ENCODE peak calls at places on chromosomes 4 and X, in four cellular contexts. Y, P, C and U are unnamed samples.

GRCh38 chrX:118807151-118808017 is 16.2 kb upstream of the ZCCHC12 start:
- DNase-seq in P (peak), C (peak), Y (no peak), U (peak)

GRCh38 chrX:153387345-153387744 is 13.8 kb downstream of the PNMA6E start:
- DNase-seq in Y (no peak), P (no peak), C (no peak), U (no peak)

GRCh38 chr4:25351777-25352421 is 25.2 kb upstream of the ANAPC4 start:
- DNase-seq in P (peak), Y (no peak), C (no peak), U (no peak)

GRCh38 chrX:262391-262909 is 18.7 kb upstream of the PLCXD1 start:
- DNase-seq in C (no peak), P (no peak), Y (no peak), U (peak)

GRCh38 chr4:6770581-6771228 is 11.8 kb upstream of the KIAA0232 start:
- DNase-seq in P (no peak), Y (no peak), C (no peak), U (no peak)

GRCh38 chr4:13921805-13922204 is 294.3 kb upstream of the BOD1L1 start:
- DNase-seq in C (no peak), P (peak), Y (no peak), U (no peak)

GRCh38 chr4:142402925-142403324 is 443.2 kb downstream of the INPP4B start:
- DNase-seq in C (peak), P (peak), Y (no peak), U (no peak)

GRCh38 chrX:1657367-1658082 is 42.7 kb downstream of the ASMT start:
- DNase-seq in C (peak), P (peak), Y (no peak), U (peak)

GRCh38 chrX:85444613-85445012 is 65.1 kb upstream of the POF1B start:
- DNase-seq in C (no peak), P (no peak), Y (no peak), U (no peak)

GRCh38 chr4:20126906-20127305 is 124.8 kb upstream of the SLIT2 start:
- DNase-seq in Y (no peak), C (no peak), P (no peak), U (no peak)

GRCh38 chr4:2809610-2810180 is 16.8 kb downstream of the SH3BP2 start:
- DNase-seq in P (no peak), Y (peak), C (no peak), U (no peak)

GRCh38 chr4:112031712-112032328 is 113.4 kb upstream of the FAM241A start:
- DNase-seq in P (peak), Y (no peak), C (peak), U (peak)

GRCh38 chr4:5399790-5400421 is 308.5 kb downstream of the EVC2 start:
- DNase-seq in Y (no peak), C (peak), P (peak), U (peak)

GRCh38 chr4:174853629-174854028 is 24.6 kb upstream of the GLRA3 start:
- DNase-seq in C (no peak), Y (no peak), P (no peak), U (no peak)

GRCh38 chr4:110211007-110211769 is 12.8 kb upstream of the ELOVL6 start:
- DNase-seq in C (peak), P (peak), Y (no peak), U (peak)

GRCh38 chr4:113961322-113961698 is 18.1 kb downstream of the ARSJ start:
- DNase-seq in C (no peak), Y (no peak), P (peak), U (no peak)

GRCh38 chr4:8872402-8873291 is 1.0 kb upstream of the HMX1 start:
- DNase-seq in P (no peak), Y (no peak), C (no peak), U (peak)

GRCh38 chr4:53905281-53905934 is 159.0 kb downstream of the CHIC2 start:
- DNase-seq in Y (no peak), C (no peak), P (peak), U (no peak)

GRCh38 chrX:80021611-80022010 is 7.1 kb downstream of the TBX22 start:
- DNase-seq in Y (no peak), P (no peak), C (no peak), U (no peak)

GRCh38 chr4:126354784-126355183 is 1040.0 kb downstream of the FAT4 start:
- DNase-seq in P (no peak), C (no peak), Y (no peak), U (no peak)

GRCh38 chrX:117839544-117839943 is 277.1 kb downstream of the KLHL13 start:
- DNase-seq in Y (no peak), P (no peak), C (no peak), U (no peak)

GRCh38 chrX:13215729-13216128 is 104.1 kb downstream of the ATXN3L start:
- DNase-seq in C (no peak), P (peak), Y (no peak), U (no peak)

GRCh38 chr4:186825069-186825468 is 101.4 kb upstream of the FAT1 start:
- DNase-seq in C (no peak), P (no peak), Y (no peak), U (no peak)

GRCh38 chr4:129839687-129840086 is 743.7 kb downstream of the C4orf33 start:
- DNase-seq in P (no peak), Y (no peak), C (no peak), U (no peak)

GRCh38 chrX:145178268-145178667 is 69.0 kb upstream of the SPANXN1 start:
- DNase-seq in C (peak), P (no peak), Y (no peak), U (no peak)

GRCh38 chr4:151983854-151984253 is 223.0 kb upstream of the GATB start:
- DNase-seq in C (peak), P (no peak), Y (peak), U (no peak)

GRCh38 chrX:155313766-155314165 is 20.6 kb downstream of the CLIC2 start:
- DNase-seq in C (peak), P (no peak), Y (no peak), U (no peak)

GRCh38 chr4:89799071-89799470 is 37.9 kb downstream of the SNCA start:
- DNase-seq in P (no peak), C (no peak), Y (no peak), U (no peak)

GRCh38 chr4:89800012-89800516 is 36.9 kb downstream of the SNCA start:
- DNase-seq in P (peak), Y (no peak), C (peak), U (no peak)

GRCh38 chr4:89800527-89801103 is 36.3 kb downstream of the SNCA start:
- DNase-seq in Y (no peak), C (no peak), P (peak), U (no peak)

GRCh38 chr4:89803036-89803435 is 33.9 kb downstream of the SNCA start:
- DNase-seq in C (no peak), P (no peak), Y (no peak), U (no peak)

GRCh38 chr4:89797117-89797516 is 39.8 kb downstream of the SNCA start:
- DNase-seq in Y (no peak), C (peak), P (peak), U (no peak)
- TF ChIP-seq CTCF in Y (no peak), C (no peak), P (no peak), U (no peak)

GRCh38 chrX:131609480-131609879 is 65.6 kb downstream of the OR13H1 start:
- DNase-seq in P (no peak), Y (no peak), C (no peak), U (no peak)

GRCh38 chrX:131607796-131608369 is 64.0 kb downstream of the OR13H1 start:
- DNase-seq in Y (no peak), P (no peak), C (no peak), U (no peak)
- TF ChIP-seq CTCF in Y (no peak), P (no peak), C (no peak), U (no peak)

GRCh38 chr4:77818077-77818666 is 996 bp downstream of the CNOT6L start:
- DNase-seq in P (peak), C (peak), Y (peak), U (peak)
- TF ChIP-seq CTCF in P (peak), C (peak), Y (peak), U (no peak)

DNA sequence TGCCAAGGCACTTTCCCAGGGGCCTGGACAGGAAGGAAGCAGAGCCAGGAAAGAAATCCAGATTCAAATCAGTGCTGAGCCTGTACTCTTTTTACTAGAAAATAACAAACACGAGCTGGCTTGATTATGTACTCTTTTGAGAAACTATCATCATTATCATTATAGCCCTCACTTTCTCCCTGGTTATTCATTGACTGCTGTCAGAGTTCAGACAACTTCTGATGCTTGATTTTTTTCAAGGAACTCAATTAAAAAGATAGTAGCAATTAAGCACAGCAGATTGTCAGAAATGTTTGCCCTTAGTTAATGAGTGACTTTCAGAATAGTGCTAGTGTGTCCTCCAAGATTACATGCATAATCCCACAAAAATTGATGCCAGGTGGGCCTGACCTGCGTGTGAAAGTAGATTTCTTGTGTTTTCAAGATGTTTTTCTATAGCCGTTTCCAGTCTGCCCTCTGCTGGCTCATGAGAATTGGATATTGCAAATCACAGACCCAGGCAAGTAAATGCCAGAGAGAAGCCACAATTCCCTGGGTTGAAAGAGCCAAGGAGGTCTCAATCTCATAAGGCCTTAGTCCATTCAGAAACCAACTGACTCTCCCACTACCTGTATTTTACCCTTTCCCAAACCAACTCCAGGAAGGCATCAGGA is 14.3 kb upstream of the PNPLA4 start:
- DNase-seq in Y (no peak), P (peak), C (peak), U (no peak)
- TF ChIP-seq CTCF in Y (peak), P (peak), C (peak), U (no peak)

DNA sequence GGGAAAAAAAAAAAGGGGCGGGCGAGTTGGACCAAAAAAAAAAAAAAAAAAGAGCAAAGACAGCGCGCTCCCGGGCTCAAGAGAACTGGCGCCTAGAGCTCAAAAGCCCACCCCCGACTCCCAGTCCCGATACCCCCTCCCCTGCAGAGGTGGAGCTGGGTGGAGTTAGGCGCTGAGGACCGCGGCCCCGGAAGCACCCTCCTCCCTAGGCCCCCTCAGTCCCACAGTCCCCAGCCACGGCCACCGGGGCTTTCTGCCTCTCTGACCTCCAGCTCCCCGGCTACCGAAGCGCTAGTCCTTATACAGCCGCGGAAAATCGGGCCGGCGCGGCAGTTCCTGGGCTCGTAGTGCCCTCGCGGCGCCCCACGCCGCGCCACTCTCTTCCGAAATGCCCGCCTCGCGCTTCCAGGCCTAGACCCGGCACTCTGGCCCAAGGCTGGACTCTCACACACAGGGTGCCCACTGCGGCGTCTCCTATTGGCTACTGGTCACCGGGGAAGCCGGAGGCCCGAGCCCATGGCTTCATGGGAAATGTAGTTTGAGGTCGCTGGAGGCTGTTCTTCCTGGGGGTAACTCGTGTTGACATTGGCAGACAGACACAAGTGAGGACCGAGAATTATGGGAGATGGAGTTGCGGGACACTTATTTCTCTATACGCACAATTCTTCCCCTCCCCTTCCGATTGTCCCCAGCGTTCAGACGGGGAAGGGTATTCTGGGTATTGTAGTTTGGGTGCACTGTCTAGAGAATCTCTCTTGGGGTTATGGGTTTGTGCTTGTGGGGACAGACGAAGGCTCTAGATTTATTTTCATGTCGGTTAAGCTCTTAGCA is at the start of gene ENOX2:
- DNase-seq in P (peak), C (peak), Y (peak), U (peak)
- TF ChIP-seq CTCF in P (no peak), C (no peak), Y (no peak), U (no peak)

DNA sequence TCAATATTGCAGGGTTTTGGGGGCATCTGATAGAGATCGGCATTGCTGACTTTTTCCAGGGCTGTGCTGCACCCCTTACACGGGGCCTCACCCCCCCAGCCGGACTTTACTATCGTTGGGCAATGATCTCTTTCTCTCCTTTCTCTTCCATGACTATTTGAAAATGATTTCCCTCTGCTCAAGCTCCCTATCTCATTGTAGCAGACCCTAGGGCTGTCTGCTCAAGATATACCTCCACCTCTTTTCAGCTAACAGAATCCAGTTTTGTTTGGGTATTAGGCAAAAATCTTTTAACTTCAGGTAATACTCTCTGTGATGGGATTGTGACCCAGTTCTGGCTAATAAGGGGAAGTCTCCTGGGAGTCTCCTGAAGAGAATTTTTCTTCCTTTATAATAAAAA is 43.5 kb upstream of the ATP6AP2 start:
- DNase-seq in C (no peak), Y (no peak), P (no peak), U (no peak)
- TF ChIP-seq CTCF in C (no peak), Y (no peak), P (no peak), U (no peak)

DNA sequence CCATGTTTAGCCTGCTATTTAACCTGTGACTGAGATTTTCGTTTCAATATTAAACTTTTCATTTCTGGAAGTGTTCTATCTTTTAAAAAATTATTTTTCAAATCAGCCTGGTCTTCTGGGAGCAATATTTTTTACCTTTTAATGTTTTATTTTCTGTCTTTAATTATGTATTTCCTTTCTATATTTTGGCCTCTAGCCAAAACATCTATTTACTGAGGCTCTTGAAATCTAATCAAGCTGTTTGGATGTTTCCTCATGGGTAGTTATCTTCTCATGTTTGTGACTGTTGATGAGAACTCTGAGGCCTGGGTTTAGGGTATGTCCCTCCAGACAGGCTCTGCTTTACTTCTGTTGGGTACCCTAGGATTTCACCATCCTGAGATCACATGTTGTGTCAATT is 10.3 kb upstream of the SLC10A4 start:
- DNase-seq in Y (no peak), P (no peak), C (no peak), U (no peak)
- TF ChIP-seq CTCF in Y (no peak), P (no peak), C (no peak), U (no peak)

GRCh38 chr4:94171616-94172015 is 36.0 kb upstream of the SMARCAD1 start:
- DNase-seq in P (no peak), Y (no peak), C (no peak), U (no peak)
- TF ChIP-seq CTCF in P (peak), Y (no peak), C (peak), U (no peak)

DNA sequence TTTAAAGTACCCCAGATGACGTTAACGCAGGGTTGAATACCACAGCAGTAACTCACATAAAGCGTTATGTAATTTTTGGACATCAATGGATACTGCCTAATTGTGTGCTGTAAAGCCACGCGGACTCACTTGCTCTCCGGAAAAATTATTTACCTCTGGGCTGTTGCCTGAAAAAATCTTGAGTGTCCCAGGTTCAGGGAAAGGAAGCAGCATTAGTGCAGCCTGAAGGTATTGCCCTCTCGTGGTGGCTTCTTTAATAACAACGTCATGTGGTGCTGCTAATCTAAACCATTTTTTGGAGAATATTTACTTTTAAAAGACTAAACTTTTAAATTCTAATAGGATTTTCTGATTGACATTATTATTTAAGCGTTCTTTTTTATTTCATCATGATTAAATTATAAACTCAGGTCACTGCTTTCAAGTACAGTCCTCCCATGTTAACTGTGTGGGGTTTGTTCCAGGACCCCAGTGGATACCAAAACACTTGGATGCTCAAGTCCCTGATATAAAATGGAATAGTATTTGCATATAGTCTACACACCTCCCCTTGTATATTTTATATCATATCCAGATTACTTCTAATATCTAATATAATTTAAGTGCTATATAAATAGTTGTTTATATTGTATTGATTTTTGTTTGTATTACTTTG is 384.8 kb downstream of the FAM133A start:
- DNase-seq in P (no peak), Y (no peak), C (peak), U (peak)
- TF ChIP-seq CTCF in P (peak), Y (peak), C (peak), U (no peak)

DNA sequence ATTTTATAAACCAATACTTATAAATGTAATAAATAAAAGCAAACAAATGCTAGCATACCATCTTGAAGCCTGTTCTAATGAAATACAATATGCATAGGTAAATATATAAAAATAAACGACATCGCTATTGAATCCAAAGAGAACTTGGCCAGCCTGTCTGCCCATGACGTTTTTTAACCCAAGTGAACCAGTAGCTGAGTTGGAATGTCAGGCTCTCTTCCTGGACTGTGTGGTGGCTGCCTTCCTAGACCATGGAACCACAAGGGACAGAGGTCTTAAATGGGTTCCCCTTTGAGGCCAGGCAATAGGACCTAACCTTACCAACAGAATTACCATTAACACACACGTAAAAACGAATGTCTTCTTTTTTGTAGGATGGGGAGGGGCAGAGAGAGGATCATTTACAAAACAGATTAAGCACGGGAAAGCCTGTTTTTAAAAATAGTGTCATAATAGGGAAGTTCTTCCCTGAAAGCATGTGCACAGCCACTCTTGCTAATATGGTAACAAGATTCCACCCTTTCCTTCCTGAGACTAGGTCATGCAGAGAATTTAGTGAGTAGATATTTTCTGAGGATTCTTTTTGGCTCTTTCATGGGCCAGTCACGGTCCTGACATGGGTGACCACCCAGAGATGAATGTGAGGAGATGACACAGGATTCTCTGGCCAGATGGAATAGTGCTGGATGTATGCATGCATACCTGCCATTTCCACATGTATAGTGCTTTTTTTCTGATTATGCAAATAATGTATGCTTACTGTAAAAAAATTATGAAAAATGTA is 69.4 kb upstream of the ACSL1 start:
- DNase-seq in Y (no peak), C (no peak), P (no peak), U (no peak)
- TF ChIP-seq CTCF in Y (no peak), C (no peak), P (no peak), U (no peak)